ENCODE peak calls at places on chromosomes 7 and 10, in four cellular contexts. U is esophagus squamous epithelium, H is A549, D is hepatocyte. Y is an unnamed sample. For H3K4me1, the result is how much of the 10 kb centered on the place peaks cover.

GRCh38 chr10:9215121-9215520 is 1160.6 kb downstream of the GATA3 start:
- DNase-seq in U (no peak), H (no peak), D (no peak), Y (no peak)

GRCh38 chr7:17474724-17475344 is 176.4 kb downstream of the AHR start:
- DNase-seq in U (no peak), H (peak), D (no peak), Y (no peak)

GRCh38 chr10:11404931-11405330 is 206.5 kb downstream of the USP6NL start:
- DNase-seq in U (no peak), H (no peak), D (no peak), Y (peak)

GRCh38 chr10:123527122-123527521 is 139.0 kb upstream of the GPR26 start:
- DNase-seq in U (no peak), H (no peak), D (no peak), Y (no peak)

GRCh38 chr7:135774284-135774683 is 25.7 kb upstream of the FAM180A start:
- DNase-seq in U (no peak), H (peak), D (peak), Y (peak)

GRCh38 chr10:118571123-118571522 is 24.3 kb downstream of the PRLHR start:
- DNase-seq in U (no peak), H (no peak), D (no peak), Y (no peak)

GRCh38 chr7:155962191-155962967 is 150.1 kb upstream of the SHH start:
- DNase-seq in U (no peak), H (peak), D (no peak), Y (peak)

GRCh38 chr10:80412521-80412920 is 4.2 kb downstream of the PRXL2A start:
- DNase-seq in U (no peak), H (no peak), D (no peak), Y (no peak)

GRCh38 chr7:151814400-151814914 is 62.5 kb downstream of the PRKAG2 start:
- DNase-seq in U (no peak), H (no peak), D (no peak), Y (peak)

GRCh38 chr10:5481121-5481520 is 18.2 kb downstream of the CALML5 start:
- DNase-seq in U (no peak), H (no peak), D (no peak), Y (no peak)

GRCh38 chr10:45468110-45468509 is 94.1 kb downstream of the ALOX5 start:
- DNase-seq in U (no peak), H (no peak), D (no peak), Y (no peak)

GRCh38 chr10:91887075-91887899 is 22.0 kb downstream of the FGFBP3 start:
- DNase-seq in U (no peak), H (peak), D (peak), Y (peak)

GRCh38 chr10:14244801-14245211 is 85.9 kb downstream of the FRMD4A start:
- DNase-seq in U (no peak), H (peak), D (no peak), Y (no peak)

GRCh38 chr7:40015790-40016296 is 65.8 kb downstream of the CDK13 start:
- DNase-seq in U (no peak), H (peak), D (peak), Y (peak)

GRCh38 chr7:1810521-1810920 is 140.4 kb downstream of the ELFN1 start:
- DNase-seq in U (no peak), H (no peak), D (no peak), Y (no peak)

GRCh38 chr7:158114056-158114850 is 473.4 kb downstream of the PTPRN2 start:
- DNase-seq in U (no peak), H (no peak), D (no peak), Y (no peak)

GRCh38 chr7:123535517-123535916 is 1.1 kb upstream of the IQUB start:
- DNase-seq in U (peak), H (no peak), D (no peak), Y (no peak)

GRCh38 chr10:125060038-125060437 is 100.3 kb downstream of the CTBP2 start:
- DNase-seq in U (no peak), H (no peak), D (no peak), Y (peak)

GRCh38 chr10:125060851-125061556 is 99.4 kb downstream of the CTBP2 start:
- DNase-seq in U (no peak), H (peak), D (peak), Y (peak)

GRCh38 chr10:125061557-125062243 is 98.7 kb downstream of the CTBP2 start:
- DNase-seq in U (no peak), H (no peak), D (no peak), Y (no peak)

GRCh38 chr10:125062244-125063208 is 97.8 kb downstream of the CTBP2 start:
- DNase-seq in U (no peak), H (no peak), D (no peak), Y (no peak)

DNA sequence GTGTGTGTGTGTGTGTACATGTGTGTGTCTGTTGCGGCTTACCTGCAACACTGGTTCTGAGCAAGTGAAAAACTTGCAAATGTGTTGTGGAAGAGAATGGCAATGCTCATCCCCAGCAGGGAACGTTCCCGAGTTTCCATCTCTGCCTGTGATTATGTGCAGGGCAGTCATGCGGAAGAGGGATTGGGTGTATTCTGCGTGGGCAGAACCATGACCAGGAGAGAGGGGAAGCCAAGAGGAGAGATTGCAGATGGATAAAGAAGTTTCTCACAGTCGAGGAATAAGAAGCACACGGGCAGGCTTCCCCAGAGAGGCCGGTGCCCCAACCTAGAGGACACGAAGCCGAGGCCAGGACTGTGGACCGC is 99.9 kb downstream of the CTBP2 start:
- DNase-seq in U (no peak), H (no peak), D (no peak), Y (no peak)
- H3K4me1 ChIP-seq in U (half or more), H (under half), D (half or more), Y (under half)

DNA sequence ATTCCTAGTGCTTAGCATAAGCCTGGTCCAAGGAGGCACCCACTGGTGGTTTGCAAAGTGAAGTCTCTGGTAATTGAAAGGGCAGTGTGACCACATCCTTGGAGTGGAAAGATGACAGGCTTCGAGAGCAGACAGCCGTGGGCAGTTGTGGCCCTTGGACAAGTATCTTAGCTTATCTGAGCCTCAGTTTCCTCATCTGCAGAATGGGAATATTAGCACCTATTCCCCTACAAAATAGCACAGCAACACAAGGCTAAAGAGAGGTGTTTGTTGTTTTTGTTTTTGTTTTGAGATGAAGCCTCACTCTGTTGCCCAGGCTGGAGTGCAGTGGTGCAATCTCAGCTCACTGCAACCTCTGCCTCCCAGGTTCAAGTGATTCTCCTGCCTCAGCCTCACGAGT is 29.3 kb downstream of the MYL10 start:
- DNase-seq in U (no peak), H (no peak), D (no peak), Y (no peak)
- H3K4me1 ChIP-seq in U (under half), H (under half), D (under half), Y (under half)

GRCh38 chr10:93462371-93462770 is 19.8 kb downstream of the MYOF start:
- DNase-seq in U (no peak), H (no peak), D (no peak), Y (no peak)
- H3K4me1 ChIP-seq in U (half or more), H (half or more), D (under half), Y (under half)

GRCh38 chr10:29628912-29629526 is 5.8 kb downstream of the SVIL start:
- DNase-seq in U (no peak), H (no peak), D (no peak), Y (no peak)

GRCh38 chr10:29630205-29631048 is 4.3 kb downstream of the SVIL start:
- DNase-seq in U (no peak), H (no peak), D (no peak), Y (no peak)

GRCh38 chr10:29627201-29628105 is 7.3 kb downstream of the SVIL start:
- DNase-seq in U (no peak), H (no peak), D (no peak), Y (no peak)

GRCh38 chr10:29634105-29634504 is 666 bp downstream of the SVIL start:
- DNase-seq in U (no peak), H (no peak), D (no peak), Y (no peak)

DNA sequence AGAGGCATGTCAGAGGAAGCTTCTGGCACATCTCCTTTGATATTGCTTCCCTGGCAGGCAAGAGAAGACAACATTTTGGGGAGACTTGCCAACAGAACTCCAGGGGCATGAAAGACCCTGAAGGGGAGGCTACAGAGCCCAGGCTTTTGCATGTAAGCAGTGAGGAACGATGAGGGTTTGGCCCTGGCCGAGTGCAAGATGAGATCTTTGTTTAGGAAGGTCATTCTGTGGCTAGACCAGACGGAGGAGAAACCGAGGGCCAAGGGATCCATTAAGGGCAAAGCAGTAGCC is 3.8 kb downstream of the SVIL start:
- DNase-seq in U (no peak), H (no peak), D (no peak), Y (no peak)
- H3K4me1 ChIP-seq in U (under half), H (under half), D (under half), Y (under half)

Y was measured in cardiac muscle cell.